ENCODE peak calls at places on chromosome 5, in five cellular contexts. One of them, this sample, is unnamed.

GRCh38 chr5:2529371-2530100 is 221.9 kb downstream of the IRX2 start:
- DNase-seq in left lung: no peak
- DNase-seq in effector memory CD4-positive, alpha-beta T cell: no peak
- DNase-seq in colonic mucosa: no peak
- DNase-seq in cardiac muscle cell: peak
- DNase-seq in this sample: no peak

GRCh38 chr5:163447875-163448274 is 10.5 kb downstream of the CCNG1 start:
- DNase-seq in left lung: no peak
- DNase-seq in effector memory CD4-positive, alpha-beta T cell: no peak
- DNase-seq in colonic mucosa: no peak
- DNase-seq in cardiac muscle cell: no peak
- DNase-seq in this sample: no peak

GRCh38 chr5:8391916-8392315 is 523.0 kb downstream of the MTRR start:
- DNase-seq in left lung: no peak
- DNase-seq in effector memory CD4-positive, alpha-beta T cell: no peak
- DNase-seq in colonic mucosa: no peak
- DNase-seq in cardiac muscle cell: no peak
- DNase-seq in this sample: no peak

GRCh38 chr5:179475211-179475840 is 75.0 kb upstream of the RUFY1 start:
- DNase-seq in left lung: no peak
- DNase-seq in effector memory CD4-positive, alpha-beta T cell: no peak
- DNase-seq in colonic mucosa: no peak
- DNase-seq in cardiac muscle cell: peak
- DNase-seq in this sample: no peak

GRCh38 chr5:60295423-60295822 is 401.9 kb upstream of the PDE4D start:
- DNase-seq in left lung: no peak
- DNase-seq in effector memory CD4-positive, alpha-beta T cell: no peak
- DNase-seq in colonic mucosa: no peak
- DNase-seq in cardiac muscle cell: peak
- DNase-seq in this sample: peak

GRCh38 chr5:93512799-93513198 is 68.2 kb downstream of the NR2F1-AS1 start:
- DNase-seq in left lung: no peak
- DNase-seq in effector memory CD4-positive, alpha-beta T cell: no peak
- DNase-seq in colonic mucosa: no peak
- DNase-seq in cardiac muscle cell: no peak
- DNase-seq in this sample: no peak

GRCh38 chr5:52838306-52839015 is 50.7 kb downstream of the ITGA1 start:
- DNase-seq in left lung: no peak
- DNase-seq in effector memory CD4-positive, alpha-beta T cell: no peak
- DNase-seq in colonic mucosa: no peak
- DNase-seq in cardiac muscle cell: no peak
- DNase-seq in this sample: no peak

GRCh38 chr5:143200781-143201398 is 202.6 kb downstream of the NR3C1 start:
- DNase-seq in left lung: no peak
- DNase-seq in effector memory CD4-positive, alpha-beta T cell: no peak
- DNase-seq in colonic mucosa: no peak
- DNase-seq in cardiac muscle cell: no peak
- DNase-seq in this sample: peak

GRCh38 chr5:115555084-115555633 is 10.6 kb upstream of the FEM1C start:
- DNase-seq in left lung: no peak
- DNase-seq in effector memory CD4-positive, alpha-beta T cell: no peak
- DNase-seq in colonic mucosa: no peak
- DNase-seq in cardiac muscle cell: no peak
- DNase-seq in this sample: no peak

GRCh38 chr5:5419291-5420210 is 2.9 kb upstream of the ICE1 start:
- DNase-seq in left lung: no peak
- DNase-seq in effector memory CD4-positive, alpha-beta T cell: no peak
- DNase-seq in colonic mucosa: no peak
- DNase-seq in cardiac muscle cell: peak
- DNase-seq in this sample: peak

GRCh38 chr5:131171276-131171815 is 602 bp downstream of the LYRM7 start:
- DNase-seq in left lung: no peak
- DNase-seq in effector memory CD4-positive, alpha-beta T cell: no peak
- DNase-seq in colonic mucosa: peak
- DNase-seq in cardiac muscle cell: no peak
- DNase-seq in this sample: peak

DNA sequence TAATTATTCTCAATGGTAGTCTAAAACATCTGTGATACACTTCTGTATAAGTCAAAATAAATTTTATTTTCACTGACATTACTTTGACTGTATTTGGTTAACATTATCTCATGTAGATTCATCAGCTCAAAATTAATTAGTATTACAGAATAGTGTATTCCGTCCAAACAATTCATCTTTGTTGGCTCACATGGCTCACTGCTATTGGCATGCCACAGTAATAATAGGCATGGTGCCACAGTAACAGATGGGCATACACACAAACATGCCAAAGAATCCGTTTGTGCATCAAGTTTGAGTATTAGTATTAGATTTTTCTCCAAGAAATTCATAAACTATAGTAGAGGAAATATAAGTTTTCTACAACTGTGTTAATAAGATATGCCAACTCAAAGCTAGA is 14.2 kb downstream of the AP3B1 start:
- DNase-seq in left lung: no peak
- DNase-seq in effector memory CD4-positive, alpha-beta T cell: no peak
- DNase-seq in colonic mucosa: no peak
- DNase-seq in cardiac muscle cell: no peak
- DNase-seq in this sample: no peak
- H3K27ac ChIP-seq in left lung: no peak
- H3K27ac ChIP-seq in effector memory CD4-positive, alpha-beta T cell: no peak
- H3K27ac ChIP-seq in colonic mucosa: no peak
- H3K27ac ChIP-seq in cardiac muscle cell: no peak
- H3K27ac ChIP-seq in this sample: no peak

GRCh38 chr5:399296-400281 is 43.4 kb upstream of the EXOC3 start:
- DNase-seq in left lung: peak
- DNase-seq in effector memory CD4-positive, alpha-beta T cell: no peak
- DNase-seq in colonic mucosa: peak
- DNase-seq in cardiac muscle cell: peak
- DNase-seq in this sample: peak
- H3K4me3 ChIP-seq in left lung: peak
- H3K4me3 ChIP-seq in effector memory CD4-positive, alpha-beta T cell: no peak
- H3K4me3 ChIP-seq in colonic mucosa: no peak
- H3K4me3 ChIP-seq in cardiac muscle cell: no peak
- H3K4me3 ChIP-seq in this sample: peak

GRCh38 chr5:136016945-136017530 is 11.8 kb upstream of the TGFBI start:
- DNase-seq in left lung: no peak
- DNase-seq in effector memory CD4-positive, alpha-beta T cell: no peak
- DNase-seq in colonic mucosa: no peak
- DNase-seq in cardiac muscle cell: no peak
- DNase-seq in this sample: peak

GRCh38 chr5:136018814-136019777 is 9.7 kb upstream of the TGFBI start:
- DNase-seq in left lung: no peak
- DNase-seq in effector memory CD4-positive, alpha-beta T cell: no peak
- DNase-seq in colonic mucosa: peak
- DNase-seq in cardiac muscle cell: no peak
- DNase-seq in this sample: no peak

GRCh38 chr5:136020383-136021015 is 8.3 kb upstream of the TGFBI start:
- DNase-seq in left lung: peak
- DNase-seq in effector memory CD4-positive, alpha-beta T cell: no peak
- DNase-seq in colonic mucosa: no peak
- DNase-seq in cardiac muscle cell: no peak
- DNase-seq in this sample: peak

GRCh38 chr5:136021016-136021405 is 7.8 kb upstream of the TGFBI start:
- DNase-seq in left lung: no peak
- DNase-seq in effector memory CD4-positive, alpha-beta T cell: no peak
- DNase-seq in colonic mucosa: no peak
- DNase-seq in cardiac muscle cell: no peak
- DNase-seq in this sample: peak

DNA sequence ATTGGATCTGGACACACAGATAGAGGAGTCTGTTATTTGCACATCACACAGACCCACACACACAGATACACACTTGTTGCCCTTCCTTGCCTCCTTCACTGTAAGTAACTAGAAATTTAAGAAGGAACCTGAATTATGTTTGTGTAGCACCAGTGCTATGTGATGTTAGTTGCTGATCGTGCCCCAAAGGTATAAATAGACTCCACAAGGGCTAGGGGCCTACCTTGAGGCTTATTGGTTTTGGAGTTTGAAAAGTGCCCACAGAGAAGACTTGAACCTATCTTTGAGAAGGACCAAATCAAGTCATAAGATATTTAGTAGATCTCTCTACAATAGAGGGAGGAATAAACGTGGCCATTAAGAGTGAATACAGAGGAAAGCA is 8.8 kb upstream of the TGFBI start:
- DNase-seq in left lung: no peak
- DNase-seq in effector memory CD4-positive, alpha-beta T cell: no peak
- DNase-seq in colonic mucosa: no peak
- DNase-seq in cardiac muscle cell: no peak
- DNase-seq in this sample: no peak
- H3K27ac ChIP-seq in left lung: peak
- H3K27ac ChIP-seq in effector memory CD4-positive, alpha-beta T cell: no peak
- H3K27ac ChIP-seq in colonic mucosa: peak
- H3K27ac ChIP-seq in cardiac muscle cell: no peak
- H3K27ac ChIP-seq in this sample: peak

DNA sequence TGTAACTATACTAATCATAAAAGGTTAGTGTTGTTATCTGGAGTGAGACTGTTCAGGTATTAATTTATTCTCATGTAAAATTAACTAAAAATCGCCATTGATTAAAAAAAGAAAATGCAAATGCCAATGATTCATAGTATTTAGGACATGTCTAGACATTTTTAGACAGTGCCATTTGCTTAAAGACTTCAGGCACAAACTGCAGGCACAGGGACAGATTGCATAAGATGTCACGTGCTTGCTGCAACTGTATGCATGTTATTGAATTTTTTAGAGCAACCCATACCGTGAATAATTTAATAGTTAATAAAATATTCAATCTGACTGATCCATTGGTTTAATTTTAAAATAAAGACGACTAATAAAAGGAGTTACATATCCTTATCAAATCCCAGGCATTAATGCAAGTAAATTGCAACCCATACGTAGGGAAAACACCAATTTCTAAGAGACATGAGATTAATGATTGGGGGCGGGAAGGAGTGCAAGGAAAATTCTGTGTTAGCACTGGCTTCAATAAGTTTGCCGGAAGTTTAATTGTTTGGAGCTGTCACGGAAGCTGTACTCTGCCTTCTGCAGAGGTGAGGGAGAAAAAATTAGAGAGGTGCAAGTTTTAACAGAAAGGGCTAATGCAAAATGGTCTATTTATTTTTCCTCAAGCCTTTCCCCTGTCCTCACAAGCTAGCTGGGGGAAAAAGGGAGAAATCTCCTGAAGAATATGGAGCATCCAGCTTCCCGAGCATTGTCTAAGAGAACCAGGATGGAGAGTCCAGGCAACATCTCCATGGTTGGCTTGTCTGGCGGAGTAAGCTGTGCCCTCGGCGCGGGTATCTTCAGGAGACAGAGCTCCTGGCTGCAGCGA is 2.9 kb downstream of the EDIL3 start:
- DNase-seq in left lung: no peak
- DNase-seq in effector memory CD4-positive, alpha-beta T cell: no peak
- DNase-seq in colonic mucosa: peak
- DNase-seq in cardiac muscle cell: peak
- DNase-seq in this sample: peak
- H3K4me3 ChIP-seq in left lung: peak
- H3K4me3 ChIP-seq in effector memory CD4-positive, alpha-beta T cell: no peak
- H3K4me3 ChIP-seq in colonic mucosa: peak
- H3K4me3 ChIP-seq in cardiac muscle cell: peak
- H3K4me3 ChIP-seq in this sample: peak

GRCh38 chr5:169938439-169938838 is 41.9 kb downstream of the INSYN2B start:
- DNase-seq in left lung: no peak
- DNase-seq in effector memory CD4-positive, alpha-beta T cell: no peak
- DNase-seq in colonic mucosa: no peak
- DNase-seq in cardiac muscle cell: no peak
- DNase-seq in this sample: no peak
- H3K27ac ChIP-seq in left lung: no peak
- H3K27ac ChIP-seq in effector memory CD4-positive, alpha-beta T cell: no peak
- H3K27ac ChIP-seq in colonic mucosa: no peak
- H3K27ac ChIP-seq in cardiac muscle cell: no peak
- H3K27ac ChIP-seq in this sample: no peak

DNA sequence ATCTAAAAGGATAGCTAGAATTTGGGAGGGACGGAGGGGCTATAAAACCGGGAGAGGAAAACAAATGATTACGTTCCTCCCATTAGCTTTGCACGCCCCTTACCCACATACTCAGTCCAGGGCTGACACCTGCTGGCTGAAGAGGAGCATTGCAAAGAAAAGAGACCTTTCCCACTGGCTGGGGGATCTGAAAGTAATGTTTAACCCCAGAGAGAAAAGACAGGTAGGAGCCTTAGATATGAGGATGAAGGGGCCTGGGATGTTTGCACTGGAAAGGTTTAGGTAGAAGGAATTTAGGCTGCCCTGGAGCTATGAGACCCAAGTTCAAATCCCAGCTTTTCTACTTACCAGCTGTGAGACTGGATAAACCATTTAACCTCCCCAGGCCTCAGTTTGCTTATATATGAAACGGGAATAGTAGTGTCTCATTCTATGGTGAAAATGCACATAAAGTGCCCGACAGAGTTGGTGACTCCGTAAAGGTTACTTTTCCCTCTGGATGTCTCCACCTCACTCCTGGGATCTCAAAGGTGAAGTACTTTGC is 73.5 kb downstream of the FAM114A2 start:
- DNase-seq in left lung: no peak
- DNase-seq in effector memory CD4-positive, alpha-beta T cell: no peak
- DNase-seq in colonic mucosa: peak
- DNase-seq in cardiac muscle cell: peak
- DNase-seq in this sample: peak
- H3K4me3 ChIP-seq in left lung: no peak
- H3K4me3 ChIP-seq in effector memory CD4-positive, alpha-beta T cell: no peak
- H3K4me3 ChIP-seq in colonic mucosa: no peak
- H3K4me3 ChIP-seq in cardiac muscle cell: no peak
- H3K4me3 ChIP-seq in this sample: no peak

GRCh38 chr5:106292654-106293053 is 1378.1 kb downstream of the EFNA5 start:
- DNase-seq in left lung: no peak
- DNase-seq in effector memory CD4-positive, alpha-beta T cell: no peak
- DNase-seq in colonic mucosa: no peak
- DNase-seq in cardiac muscle cell: no peak
- DNase-seq in this sample: no peak
- H3K27ac ChIP-seq in left lung: no peak
- H3K27ac ChIP-seq in effector memory CD4-positive, alpha-beta T cell: no peak
- H3K27ac ChIP-seq in colonic mucosa: no peak
- H3K27ac ChIP-seq in cardiac muscle cell: no peak
- H3K27ac ChIP-seq in this sample: no peak

GRCh38 chr5:35990941-35991592 is at the start of gene UGT3A1:
- DNase-seq in left lung: no peak
- DNase-seq in effector memory CD4-positive, alpha-beta T cell: no peak
- DNase-seq in colonic mucosa: no peak
- DNase-seq in cardiac muscle cell: peak
- DNase-seq in this sample: peak

GRCh38 chr5:35987776-35988175 is 3.4 kb downstream of the UGT3A1 start:
- DNase-seq in left lung: no peak
- DNase-seq in effector memory CD4-positive, alpha-beta T cell: no peak
- DNase-seq in colonic mucosa: no peak
- DNase-seq in cardiac muscle cell: no peak
- DNase-seq in this sample: no peak

GRCh38 chr5:35988529-35988928 is 2.7 kb downstream of the UGT3A1 start:
- DNase-seq in left lung: no peak
- DNase-seq in effector memory CD4-positive, alpha-beta T cell: no peak
- DNase-seq in colonic mucosa: no peak
- DNase-seq in cardiac muscle cell: no peak
- DNase-seq in this sample: no peak

DNA sequence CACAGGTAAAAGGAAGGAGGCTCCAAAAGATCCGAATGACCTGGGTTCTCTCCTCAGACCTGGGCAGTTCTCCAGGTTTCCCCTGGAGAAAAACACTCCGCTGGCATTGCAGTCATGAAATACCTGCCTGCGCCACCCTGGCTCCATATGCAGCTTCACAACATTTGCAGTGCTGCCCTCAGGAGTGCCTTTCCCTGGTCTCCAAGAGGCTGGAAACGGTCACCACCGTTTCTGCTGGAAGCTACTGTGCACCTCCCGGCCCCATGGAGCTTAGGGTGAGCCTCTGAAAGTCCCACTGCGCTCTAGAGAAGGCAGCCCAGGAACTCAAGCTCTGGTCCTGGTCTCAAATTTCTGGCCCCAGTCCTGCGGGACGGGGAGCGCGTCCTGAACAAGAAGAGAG is 666 bp downstream of the UGT3A1 start:
- DNase-seq in left lung: no peak
- DNase-seq in effector memory CD4-positive, alpha-beta T cell: no peak
- DNase-seq in colonic mucosa: no peak
- DNase-seq in cardiac muscle cell: no peak
- DNase-seq in this sample: no peak
- H3K4me3 ChIP-seq in left lung: no peak
- H3K4me3 ChIP-seq in effector memory CD4-positive, alpha-beta T cell: no peak
- H3K4me3 ChIP-seq in colonic mucosa: no peak
- H3K4me3 ChIP-seq in cardiac muscle cell: peak
- H3K4me3 ChIP-seq in this sample: peak